ENCODE peak calls at places on chromosome 4, in four cellular contexts. M is SK-MEL-5, O is HCEC 1CT, Z is amniotic stem cell. A is an unnamed sample.

GRCh38 chr4:7135389-7135746 is 57.0 kb upstream of the SORCS2 start:
- DNase-seq in M (no peak), O (no peak), Z (no peak), A (peak)

GRCh38 chr4:161799687-161800086 is 364.1 kb downstream of the FSTL5 start:
- DNase-seq in O (peak), Z (no peak), M (no peak), A (no peak)

GRCh38 chr4:106362426-106362825 is 6.2 kb downstream of the GIMD1 start:
- DNase-seq in M (no peak), O (no peak), Z (no peak), A (no peak)

GRCh38 chr4:120718979-120719566 is 203.5 kb downstream of the PRDM5 start:
- DNase-seq in M (peak), Z (no peak), O (peak), A (peak)

GRCh38 chr4:151267822-151268535 is 9.0 kb upstream of the PRSS48 start:
- DNase-seq in M (no peak), Z (no peak), O (no peak), A (no peak)

GRCh38 chr4:139184129-139184528 is 7.1 kb upstream of the ELF2 start:
- DNase-seq in O (no peak), Z (no peak), M (peak), A (no peak)

GRCh38 chr4:140326395-140326993 is 47.0 kb upstream of the SCOC start:
- DNase-seq in Z (peak), M (peak), O (peak), A (peak)

GRCh38 chr4:83552085-83552484 is 16.2 kb downstream of the GPAT3 start:
- DNase-seq in Z (no peak), M (peak), O (no peak), A (no peak)

GRCh38 chr4:1474126-1475090 is 68.2 kb upstream of the NKX1-1 start:
- DNase-seq in Z (no peak), M (no peak), O (no peak), A (no peak)

GRCh38 chr4:133208694-133209285 is 59.7 kb downstream of the PCDH10 start:
- DNase-seq in O (no peak), M (no peak), Z (no peak), A (no peak)